ENCODE peak calls at places on chromosomes 7 and 10, in seven cellular contexts. X is spleen, G is gastrocnemius medialis, B is sigmoid colon, F is body of pancreas, K is IMR-90, A is uterus. Y is an unnamed sample.

GRCh38 chr7:11300231-11300630 is 326.6 kb downstream of the PHF14 start:
- DNase-seq in X (no peak), A (no peak), F (no peak), G (no peak), K (no peak), B (no peak), Y (no peak)

GRCh38 chr10:74888947-74889661 is 62.7 kb downstream of the KAT6B start:
- DNase-seq in F (peak), A (no peak), G (peak), X (no peak), B (no peak), K (no peak), Y (no peak)

GRCh38 chr10:81957976-81958375 is 83.0 kb downstream of the NRG3 start:
- DNase-seq in K (no peak), B (no peak), F (no peak), A (no peak), G (no peak), X (no peak), Y (no peak)

GRCh38 chr10:100911472-100911871 is 1.3 kb upstream of the SLF2 start:
- DNase-seq in K (no peak), F (no peak), X (no peak), B (no peak), G (no peak), A (no peak), Y (no peak)

GRCh38 chr7:139078399-139078798 is 31.1 kb downstream of the ZC3HAV1 start:
- DNase-seq in A (no peak), B (no peak), F (no peak), X (no peak), K (peak), G (no peak), Y (no peak)

GRCh38 chr10:110860576-110861241 is 11.0 kb upstream of the PDCD4 start:
- DNase-seq in A (no peak), B (peak), X (peak), G (no peak), F (peak), K (no peak), Y (no peak)

GRCh38 chr7:24665564-24666294 is 91.5 kb downstream of the GSDME start:
- DNase-seq in B (no peak), K (peak), A (peak), X (no peak), G (no peak), F (peak), Y (no peak)

GRCh38 chr10:30197186-30197585 is 137.8 kb upstream of the JCAD start:
- DNase-seq in F (no peak), X (no peak), A (no peak), K (no peak), G (no peak), B (no peak), Y (no peak)

GRCh38 chr10:133196221-133196920 is 33.6 kb upstream of the UTF1 start:
- DNase-seq in K (no peak), B (no peak), F (no peak), G (no peak), A (no peak), X (no peak), Y (no peak)

GRCh38 chr10:122484276-122485060 is 23.1 kb downstream of the HTRA1 start:
- DNase-seq in X (peak), F (no peak), K (no peak), B (peak), A (no peak), G (no peak), Y (no peak)

DNA sequence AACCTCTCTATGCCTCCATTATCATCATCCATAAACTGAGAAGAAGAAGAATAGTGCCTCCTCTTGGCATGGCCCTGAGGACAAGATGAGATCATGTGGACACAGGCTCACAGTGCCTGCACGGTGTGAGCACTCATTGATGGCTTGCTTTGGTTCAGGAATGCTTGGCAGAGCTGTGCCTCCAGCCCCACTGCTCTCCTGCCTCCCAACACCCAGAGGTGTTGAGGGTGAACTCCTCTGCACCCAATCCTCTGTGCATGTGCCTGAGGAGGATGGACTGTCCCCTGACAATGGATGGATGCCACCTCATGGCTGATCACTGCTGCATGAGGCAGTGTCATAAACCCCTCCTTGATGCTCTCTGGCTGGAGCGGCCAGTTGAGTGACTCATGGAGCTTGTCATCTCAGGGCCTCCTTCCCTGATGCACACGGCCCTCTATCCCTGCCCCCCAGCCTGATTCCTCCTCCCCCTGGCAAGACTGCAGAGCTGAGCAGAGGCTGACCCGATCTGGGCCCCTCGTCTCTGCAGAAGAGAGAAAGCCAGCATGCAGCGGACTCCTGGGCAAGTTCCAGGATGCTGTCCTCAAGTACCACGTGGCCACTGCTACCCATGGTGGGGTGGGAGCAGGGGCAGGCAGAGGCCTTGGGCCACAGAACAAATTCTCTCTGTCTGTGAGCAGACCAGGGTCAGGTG is 136.3 kb downstream of the KCNMA1 start:
- DNase-seq in B (peak), F (no peak), G (peak), K (peak), X (no peak), A (peak), Y (peak)
- TF ChIP-seq POLR2A in B (no peak), F (no peak), G (peak), K (no peak), X (no peak), A (no peak), Y (no peak)

DNA sequence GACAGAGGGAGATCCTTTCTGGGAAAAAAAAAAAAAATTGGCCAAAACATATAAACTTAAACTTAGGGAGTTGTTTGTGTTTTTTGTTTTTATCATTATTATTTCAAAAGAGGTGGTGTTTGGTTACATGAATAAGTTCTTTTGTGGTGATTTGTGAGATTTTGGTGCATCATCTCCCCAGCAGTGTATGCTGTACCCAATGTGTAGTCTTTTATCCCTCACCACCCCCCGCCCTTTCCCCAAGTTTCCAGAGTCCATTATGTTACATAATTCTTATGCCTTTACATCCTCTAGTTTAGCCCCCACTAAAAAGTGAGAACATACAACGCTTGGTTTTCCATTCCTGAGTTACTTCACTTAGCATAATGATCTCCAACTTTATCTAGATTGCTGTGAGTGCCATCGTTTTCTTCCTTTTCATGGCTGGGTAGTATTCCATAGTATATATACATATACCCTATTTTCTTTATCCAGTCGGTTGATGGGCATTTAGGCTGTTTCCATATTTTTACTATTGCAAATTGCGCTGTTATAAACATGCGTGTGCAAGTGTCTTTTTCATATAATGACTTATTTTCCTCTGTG is 148.1 kb upstream of the ZNF92 start:
- DNase-seq in B (no peak), G (no peak), X (no peak), K (no peak), A (no peak), F (no peak), Y (no peak)
- TF ChIP-seq POLR2A in B (no peak), G (no peak), X (no peak), K (no peak), A (no peak), F (no peak), Y (no peak)

GRCh38 chr7:67301667-67302066 is 305.0 kb downstream of the TYW1 start:
- DNase-seq in F (no peak), X (no peak), G (no peak), B (no peak), K (peak), A (no peak), Y (no peak)

GRCh38 chr7:67302113-67303039 is 305.7 kb downstream of the TYW1 start:
- DNase-seq in B (peak), A (peak), K (peak), X (peak), F (peak), G (peak), Y (peak)
- TF ChIP-seq POLR2A in B (peak), A (peak), K (peak), X (peak), F (peak), G (peak), Y (peak)

GRCh38 chr7:105268511-105269392 is 120.0 kb downstream of the SRPK2 start:
- DNase-seq in B (no peak), F (peak), K (peak), G (peak), X (no peak), A (no peak), Y (no peak)
- TF ChIP-seq POLR2A in B (no peak), F (peak), K (no peak), G (peak), X (no peak), A (peak), Y (no peak)

GRCh38 chr10:91162495-91163268 is 57.8 kb upstream of the PCGF5 start:
- DNase-seq in K (peak), X (peak), B (peak), G (peak), A (peak), F (peak), Y (peak)
- TF ChIP-seq POLR2A in K (peak), X (peak), B (no peak), G (peak), A (peak), F (peak), Y (peak)

GRCh38 chr7:127587663-127588018 is 570 bp upstream of the ARF5 start:
- DNase-seq in B (no peak), X (peak), A (peak), K (no peak), F (peak), G (no peak), Y (peak)

GRCh38 chr7:127588019-127588696 is at the start of gene ARF5:
- DNase-seq in K (peak), B (peak), A (peak), F (peak), G (peak), X (peak), Y (peak)

GRCh38 chr7:127586346-127586745 is 950 bp upstream of the GCC1 start:
- DNase-seq in G (no peak), F (no peak), B (no peak), X (no peak), K (no peak), A (no peak), Y (no peak)

GRCh38 chr7:127584648-127585043 is 750 bp downstream of the GCC1 start:
- DNase-seq in B (no peak), K (no peak), G (no peak), A (no peak), X (peak), F (no peak), Y (no peak)

DNA sequence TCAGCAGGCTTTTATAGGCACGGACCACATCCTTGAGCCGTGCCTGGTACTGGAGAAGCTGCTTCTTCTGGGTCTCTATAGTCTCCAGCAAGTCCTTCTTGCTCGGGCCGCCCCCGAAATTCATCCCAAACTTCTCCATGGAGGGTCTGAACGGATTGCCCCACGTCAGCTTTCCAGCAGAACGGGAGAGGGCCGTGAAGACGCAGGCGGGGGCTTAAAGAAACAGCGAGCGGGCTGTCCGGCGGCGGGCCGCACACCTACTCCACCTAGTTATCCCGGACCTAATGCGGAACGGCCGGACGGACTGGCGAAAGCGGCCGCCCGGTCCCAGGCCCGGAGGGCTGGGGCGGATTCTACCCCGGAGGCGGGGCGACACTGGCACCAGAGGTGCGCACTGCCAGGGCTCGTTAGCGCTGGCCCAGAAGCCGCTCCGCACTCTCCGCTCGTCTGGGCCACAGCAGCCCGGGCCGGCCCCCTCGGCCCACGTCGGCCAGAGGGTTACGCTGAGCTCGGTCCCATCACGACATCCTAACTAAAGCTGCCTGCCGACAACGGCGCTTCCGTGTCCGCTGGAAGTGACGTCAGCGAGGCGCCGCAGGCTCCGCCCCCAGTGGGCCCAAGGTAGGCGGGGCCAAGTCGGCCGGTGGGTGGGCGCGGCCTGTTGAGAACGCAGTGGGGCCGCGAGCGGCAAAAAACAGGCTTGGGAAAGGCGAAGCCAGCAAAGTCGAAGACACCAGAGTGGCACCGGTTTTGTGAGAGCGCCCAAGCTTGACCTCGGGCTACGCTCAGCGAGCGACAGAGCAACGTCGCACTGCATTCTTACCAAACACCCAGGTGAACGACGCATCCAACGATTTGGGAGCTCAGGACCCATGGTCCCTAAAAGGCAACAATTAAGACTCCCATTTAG is at the start of gene GCC1:
- DNase-seq in B (peak), K (peak), A (peak), X (peak), F (peak), G (peak), Y (peak)
- TF ChIP-seq POLR2A in B (peak), K (peak), A (peak), X (peak), F (peak), G (peak), Y (peak)